ENCODE peak calls at places on chromosomes 1 and 21, in ten cellular contexts. A is astrocyte of the spinal cord, Z is GM06990, B is mammary epithelial cell, G is mucosa of descending colon, L is left ventricle myocardium inferior, I is pancreas, F is AG10803, M is cardiac muscle cell, R is stomach. D is an unnamed sample.

GRCh38 chr1:109777980-109778625 is 14.4 kb upstream of the EPS8L3 start:
- DNase-seq in A (no peak), Z (no peak), B (no peak), G (peak), L (peak), I (no peak), F (no peak), M (no peak), R (peak), D (no peak)

GRCh38 chr1:46581685-46582455 is 22.2 kb downstream of the MKNK1 start:
- DNase-seq in A (peak), Z (no peak), B (peak), G (no peak), L (no peak), I (no peak), F (no peak), M (no peak), R (no peak), D (peak)

GRCh38 chr1:100794719-100795645 is 75.4 kb downstream of the VCAM1 start:
- DNase-seq in A (peak), Z (no peak), B (no peak), G (no peak), L (no peak), I (no peak), F (peak), M (no peak), R (no peak), D (peak)

GRCh38 chr1:109191377-109191776 is 22.3 kb upstream of the SARS1 start:
- DNase-seq in A (no peak), Z (no peak), B (no peak), G (no peak), L (no peak), I (no peak), F (no peak), M (no peak), R (no peak), D (no peak)

GRCh38 chr1:180917306-180918065 is 4.8 kb downstream of the KIAA1614 start:
- DNase-seq in A (no peak), Z (no peak), B (no peak), G (no peak), L (no peak), I (no peak), F (peak), M (no peak), R (no peak), D (no peak)

GRCh38 chr1:2416403-2416802 is 4.0 kb upstream of the PEX10 start:
- DNase-seq in A (no peak), Z (no peak), B (no peak), G (peak), L (no peak), I (peak), F (no peak), M (no peak), R (peak), D (no peak)

GRCh38 chr1:28123461-28123961 is 35.1 kb upstream of the EYA3 start:
- DNase-seq in A (peak), Z (no peak), B (peak), G (no peak), L (no peak), I (no peak), F (peak), M (no peak), R (no peak), D (peak)

GRCh38 chr1:201305815-201306214 is 22.5 kb downstream of the PKP1 start:
- DNase-seq in A (no peak), Z (no peak), B (no peak), G (no peak), L (no peak), I (no peak), F (no peak), M (no peak), R (no peak), D (no peak)

GRCh38 chr1:224733021-224733911 is 117.1 kb downstream of the CNIH3 start:
- DNase-seq in A (no peak), Z (peak), B (peak), G (no peak), L (peak), I (no peak), F (peak), M (peak), R (no peak), D (peak)

GRCh38 chr21:45506241-45506817 is 35.9 kb downstream of the SLC19A1 start:
- DNase-seq in A (no peak), Z (no peak), B (no peak), G (peak), L (peak), I (peak), F (no peak), M (no peak), R (no peak), D (no peak)

GRCh38 chr1:55329091-55329490 is 113.9 kb upstream of the USP24 start:
- DNase-seq in A (no peak), Z (no peak), B (no peak), G (no peak), L (peak), I (no peak), F (no peak), M (no peak), R (no peak), D (no peak)

GRCh38 chr1:69410457-69410850 is 157.3 kb upstream of the LRRC7 start:
- DNase-seq in A (no peak), Z (no peak), B (no peak), G (no peak), L (no peak), I (peak), F (no peak), M (no peak), R (no peak), D (no peak)

GRCh38 chr1:46013566-46013965 is 118.9 kb downstream of the PIK3R3 start:
- DNase-seq in A (no peak), Z (no peak), B (no peak), G (no peak), L (no peak), I (no peak), F (no peak), M (no peak), R (no peak), D (peak)

GRCh38 chr1:95086949-95087533 is 14.3 kb upstream of the ALG14 start:
- DNase-seq in A (peak), Z (no peak), B (peak), G (no peak), L (no peak), I (no peak), F (peak), M (peak), R (no peak), D (peak)

GRCh38 chr1:200753650-200754198 is 15.0 kb downstream of the CAMSAP2 start:
- DNase-seq in A (no peak), Z (no peak), B (no peak), G (no peak), L (no peak), I (no peak), F (no peak), M (no peak), R (no peak), D (no peak)

GRCh38 chr1:55194851-55195250 is 20.3 kb downstream of the USP24 start:
- DNase-seq in A (no peak), Z (no peak), B (no peak), G (no peak), L (no peak), I (no peak), F (no peak), M (no peak), R (no peak), D (no peak)

GRCh38 chr21:43718872-43719747 is at the start of gene PDXK:
- DNase-seq in A (peak), Z (peak), B (peak), G (peak), L (peak), I (peak), F (peak), M (peak), R (peak), D (peak)

GRCh38 chr21:35470522-35470921 is 421.4 kb upstream of the RUNX1 start:
- DNase-seq in A (no peak), Z (no peak), B (no peak), G (no peak), L (no peak), I (no peak), F (no peak), M (no peak), R (no peak), D (no peak)

GRCh38 chr1:65174585-65174984 is 26.6 kb downstream of the AK4 start:
- DNase-seq in A (peak), Z (peak), B (peak), G (no peak), L (peak), I (no peak), F (peak), M (no peak), R (peak), D (peak)

GRCh38 chr1:165056914-165057313 is 299.6 kb downstream of the LMX1A start:
- DNase-seq in A (no peak), Z (no peak), B (no peak), G (no peak), L (no peak), I (no peak), F (no peak), M (no peak), R (no peak), D (no peak)

GRCh38 chr1:238201992-238202391 is 311.3 kb upstream of the ZP4 start:
- DNase-seq in A (no peak), Z (no peak), B (no peak), G (no peak), L (no peak), I (no peak), F (no peak), M (no peak), R (no peak), D (no peak)

GRCh38 chr1:86706018-86706417 is 1.6 kb downstream of the SH3GLB1 start:
- DNase-seq in A (no peak), Z (no peak), B (peak), G (no peak), L (no peak), I (no peak), F (no peak), M (no peak), R (no peak), D (no peak)

GRCh38 chr21:44994581-44995171 is 54.8 kb downstream of the SLX9 start:
- DNase-seq in A (no peak), Z (no peak), B (peak), G (peak), L (no peak), I (peak), F (peak), M (no peak), R (no peak), D (no peak)

GRCh38 chr21:44896561-44897286 is 23.2 kb upstream of the PTTG1IP start:
- DNase-seq in A (no peak), Z (no peak), B (no peak), G (peak), L (peak), I (no peak), F (no peak), M (no peak), R (no peak), D (no peak)

GRCh38 chr1:41811051-41811795 is 107.5 kb downstream of the HIVEP3 start:
- DNase-seq in A (peak), Z (peak), B (no peak), G (no peak), L (no peak), I (no peak), F (peak), M (no peak), R (no peak), D (peak)

GRCh38 chr1:14925336-14926136 is 228.0 kb upstream of the TMEM51 start:
- DNase-seq in A (no peak), Z (no peak), B (no peak), G (no peak), L (no peak), I (no peak), F (no peak), M (no peak), R (no peak), D (no peak)

GRCh38 chr1:172141351-172142000 is 279.0 kb upstream of the C1orf105 start:
- DNase-seq in A (no peak), Z (no peak), B (no peak), G (no peak), L (no peak), I (no peak), F (no peak), M (no peak), R (no peak), D (no peak)

GRCh38 chr1:85681087-85681486 is 27.1 kb downstream of the ZNHIT6 start:
- DNase-seq in A (peak), Z (no peak), B (peak), G (no peak), L (no peak), I (no peak), F (peak), M (no peak), R (no peak), D (peak)

GRCh38 chr1:226677121-226678020 is 61.7 kb downstream of the ITPKB start:
- DNase-seq in A (peak), Z (no peak), B (peak), G (peak), L (peak), I (no peak), F (peak), M (no peak), R (peak), D (peak)

GRCh38 chr1:43507296-43508295 is 23.1 kb upstream of the PTPRF start:
- DNase-seq in A (no peak), Z (no peak), B (no peak), G (no peak), L (no peak), I (no peak), F (no peak), M (no peak), R (no peak), D (no peak)

GRCh38 chr1:67721112-67721511 is 36.1 kb downstream of the GADD45A start:
- DNase-seq in A (no peak), Z (no peak), B (no peak), G (no peak), L (no peak), I (no peak), F (no peak), M (no peak), R (no peak), D (no peak)

GRCh38 chr1:1782399-1783221 is 4.3 kb upstream of the NADK start:
- DNase-seq in A (peak), Z (no peak), B (no peak), G (peak), L (peak), I (peak), F (peak), M (peak), R (peak), D (peak)

DNA sequence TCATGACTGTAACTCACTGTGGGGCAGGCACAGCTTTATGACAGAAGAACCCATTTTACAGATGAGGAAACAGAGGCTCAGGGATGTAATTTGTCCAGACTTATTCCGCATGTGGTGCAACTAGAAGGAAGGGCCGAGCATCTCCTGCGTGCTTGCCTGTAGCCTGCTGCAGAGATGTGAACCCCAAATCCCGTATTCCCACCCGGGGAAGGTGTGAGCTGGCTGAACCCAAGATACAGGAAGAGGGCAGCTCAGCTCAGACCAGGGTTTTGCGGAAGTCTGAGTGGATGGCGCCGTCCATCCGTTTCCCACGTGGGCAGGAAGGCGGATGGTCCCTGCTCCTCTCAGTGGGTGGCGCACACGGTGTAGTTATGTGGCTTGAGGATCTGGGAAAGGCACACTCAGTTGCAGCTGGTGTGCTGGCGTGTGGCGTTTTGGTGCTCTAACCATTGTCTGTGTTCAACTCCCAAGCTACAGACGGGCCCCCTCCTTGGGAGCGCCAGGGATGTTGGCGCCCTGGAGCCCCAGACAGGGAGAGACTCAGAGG is 1.2 kb downstream of the CROCC start:
- DNase-seq in A (no peak), Z (no peak), B (no peak), G (peak), L (no peak), I (peak), F (no peak), M (no peak), R (no peak), D (no peak)
- TF ChIP-seq CTCF in A (no peak), Z (no peak), B (no peak), G (no peak), L (no peak), I (no peak), F (no peak), M (no peak), R (no peak), D (no peak)

GRCh38 chr1:6825828-6826227 is 40.6 kb downstream of the CAMTA1 start:
- DNase-seq in A (no peak), Z (no peak), B (no peak), G (no peak), L (no peak), I (no peak), F (no peak), M (no peak), R (no peak), D (no peak)
- H3K4me3 ChIP-seq in A (no peak), Z (no peak), B (no peak), G (no peak), L (no peak), I (peak), F (no peak), M (no peak), R (no peak), D (no peak)

GRCh38 chr1:174703309-174703708 is 255.5 kb downstream of the GPR52 start:
- DNase-seq in A (no peak), Z (no peak), B (no peak), G (no peak), L (no peak), I (no peak), F (no peak), M (no peak), R (no peak), D (no peak)

GRCh38 chr1:174700775-174701174 is 253.0 kb downstream of the GPR52 start:
- DNase-seq in A (peak), Z (no peak), B (no peak), G (no peak), L (no peak), I (no peak), F (peak), M (no peak), R (no peak), D (peak)

GRCh38 chr1:174704300-174704699 is 256.5 kb downstream of the GPR52 start:
- DNase-seq in A (no peak), Z (no peak), B (no peak), G (no peak), L (no peak), I (no peak), F (no peak), M (no peak), R (no peak), D (no peak)

GRCh38 chr1:174701565-174701964 is 253.8 kb downstream of the GPR52 start:
- DNase-seq in A (no peak), Z (no peak), B (no peak), G (no peak), L (no peak), I (no peak), F (no peak), M (no peak), R (no peak), D (no peak)

GRCh38 chr1:174700314-174700713 is 252.6 kb downstream of the GPR52 start:
- DNase-seq in A (no peak), Z (no peak), B (no peak), G (no peak), L (no peak), I (no peak), F (no peak), M (no peak), R (no peak), D (no peak)
- TF ChIP-seq CTCF in A (no peak), Z (no peak), B (no peak), G (no peak), L (no peak), I (no peak), F (no peak), M (no peak), R (no peak), D (no peak)

GRCh38 chr1:81305997-81306452 is 494.7 kb upstream of the ADGRL2 start:
- DNase-seq in A (peak), Z (peak), B (peak), G (no peak), L (no peak), I (no peak), F (peak), M (peak), R (no peak), D (peak)
- H3K4me3 ChIP-seq in A (peak), Z (peak), B (peak), G (no peak), L (peak), I (peak), F (peak), M (peak), R (peak), D (peak)

GRCh38 chr1:63466759-63467158 is 56.3 kb downstream of the ITGB3BP start:
- DNase-seq in A (no peak), Z (no peak), B (no peak), G (no peak), L (no peak), I (no peak), F (no peak), M (no peak), R (no peak), D (no peak)
- TF ChIP-seq CTCF in A (peak), Z (no peak), B (peak), G (no peak), L (peak), I (no peak), F (no peak), M (no peak), R (no peak), D (no peak)

GRCh38 chr1:248843687-248844086 is 5.7 kb downstream of the ZNF672 start:
- DNase-seq in A (no peak), Z (no peak), B (no peak), G (no peak), L (no peak), I (no peak), F (no peak), M (no peak), R (no peak), D (no peak)
- H3K4me3 ChIP-seq in A (no peak), Z (no peak), B (no peak), G (no peak), L (no peak), I (no peak), F (no peak), M (no peak), R (no peak), D (no peak)

D was measured in fibroblast of mammary gland.